ENCODE peak calls at places on chromosomes 6 and 20, in four cellular contexts. One of them, this sample, is unnamed.

GRCh38 chr6:44054635-44055559 is 72.4 kb downstream of the MRPL14 start:
- DNase-seq in stimulated activated CD8-positive, alpha-beta memory T cell treated with anti-CD3 and anti-CD28 coated beads, Interleukin-12 subunit alpha, Interleukin-12 subunit beta, amount 100 ng/mL, for 1 hour: no peak
- DNase-seq in WTC11: no peak
- DNase-seq in H4: peak; percentile 92
- DNase-seq in this sample: no peak

GRCh38 chr6:45964300-45964699 is 51.4 kb downstream of the CLIC5 start:
- DNase-seq in stimulated activated CD8-positive, alpha-beta memory T cell treated with anti-CD3 and anti-CD28 coated beads, Interleukin-12 subunit alpha, Interleukin-12 subunit beta, amount 100 ng/mL, for 1 hour: no peak
- DNase-seq in WTC11: no peak
- DNase-seq in H4: no peak
- DNase-seq in this sample: no peak

GRCh38 chr6:3484240-3484639 is 27.4 kb upstream of the SLC22A23 start:
- DNase-seq in stimulated activated CD8-positive, alpha-beta memory T cell treated with anti-CD3 and anti-CD28 coated beads, Interleukin-12 subunit alpha, Interleukin-12 subunit beta, amount 100 ng/mL, for 1 hour: no peak
- DNase-seq in WTC11: no peak
- DNase-seq in H4: no peak
- DNase-seq in this sample: no peak

GRCh38 chr6:30013296-30013922 is 47.7 kb upstream of the POLR1H start:
- DNase-seq in stimulated activated CD8-positive, alpha-beta memory T cell treated with anti-CD3 and anti-CD28 coated beads, Interleukin-12 subunit alpha, Interleukin-12 subunit beta, amount 100 ng/mL, for 1 hour: peak; percentile 18
- DNase-seq in WTC11: peak; percentile 38
- DNase-seq in H4: no peak
- DNase-seq in this sample: no peak

GRCh38 chr20:32567384-32568178 is 17.6 kb downstream of the NOL4L start:
- DNase-seq in stimulated activated CD8-positive, alpha-beta memory T cell treated with anti-CD3 and anti-CD28 coated beads, Interleukin-12 subunit alpha, Interleukin-12 subunit beta, amount 100 ng/mL, for 1 hour: no peak
- DNase-seq in WTC11: no peak
- DNase-seq in H4: no peak
- DNase-seq in this sample: no peak

GRCh38 chr20:57896017-57896416 is 186.2 kb upstream of the PMEPA1 start:
- DNase-seq in stimulated activated CD8-positive, alpha-beta memory T cell treated with anti-CD3 and anti-CD28 coated beads, Interleukin-12 subunit alpha, Interleukin-12 subunit beta, amount 100 ng/mL, for 1 hour: no peak
- DNase-seq in WTC11: no peak
- DNase-seq in H4: no peak
- DNase-seq in this sample: no peak

GRCh38 chr6:165884813-165885765 is 222.0 kb upstream of the PDE10A start:
- DNase-seq in stimulated activated CD8-positive, alpha-beta memory T cell treated with anti-CD3 and anti-CD28 coated beads, Interleukin-12 subunit alpha, Interleukin-12 subunit beta, amount 100 ng/mL, for 1 hour: peak; percentile 51
- DNase-seq in WTC11: peak; percentile 90
- DNase-seq in H4: peak; percentile 66
- DNase-seq in this sample: peak; percentile 62

GRCh38 chr6:53825514-53826321 is 30.9 kb downstream of the LRRC1 start:
- DNase-seq in stimulated activated CD8-positive, alpha-beta memory T cell treated with anti-CD3 and anti-CD28 coated beads, Interleukin-12 subunit alpha, Interleukin-12 subunit beta, amount 100 ng/mL, for 1 hour: no peak
- DNase-seq in WTC11: no peak
- DNase-seq in H4: no peak
- DNase-seq in this sample: no peak

GRCh38 chr6:25010166-25010565 is 74.4 kb upstream of the RIPOR2 start:
- DNase-seq in stimulated activated CD8-positive, alpha-beta memory T cell treated with anti-CD3 and anti-CD28 coated beads, Interleukin-12 subunit alpha, Interleukin-12 subunit beta, amount 100 ng/mL, for 1 hour: no peak
- DNase-seq in WTC11: no peak
- DNase-seq in H4: no peak
- DNase-seq in this sample: no peak

GRCh38 chr20:48794360-48794759 is 33.4 kb downstream of the PREX1 start:
- DNase-seq in stimulated activated CD8-positive, alpha-beta memory T cell treated with anti-CD3 and anti-CD28 coated beads, Interleukin-12 subunit alpha, Interleukin-12 subunit beta, amount 100 ng/mL, for 1 hour: no peak
- DNase-seq in WTC11: peak; percentile 50
- DNase-seq in H4: no peak
- DNase-seq in this sample: no peak

This sample was measured in SW480.